ENCODE peak calls at places on chromosomes 4 and X, in seven cellular contexts. One of them, this sample, is unnamed. For H3K4me1, the result is how much of the 10 kb centered on the place peaks cover.

GRCh38 chrX:71128166-71128833 is 9.9 kb downstream of the MED12 start:
- DNase-seq in fibroblast of lung: peak
- DNase-seq in adrenal gland: peak
- DNase-seq in heart left ventricle: no peak
- DNase-seq in GM23248: peak
- DNase-seq in psoas muscle: no peak
- DNase-seq in tibial nerve: no peak
- DNase-seq in this sample: no peak

GRCh38 chr4:8334786-8335460 is 65.4 kb downstream of the HTRA3 start:
- DNase-seq in heart left ventricle: peak
- DNase-seq in tibial nerve: no peak
- DNase-seq in psoas muscle: no peak
- DNase-seq in fibroblast of lung: no peak
- DNase-seq in GM23248: no peak
- DNase-seq in adrenal gland: no peak
- DNase-seq in this sample: no peak

GRCh38 chr4:47704693-47705325 is 133.1 kb downstream of the CORIN start:
- DNase-seq in heart left ventricle: peak
- DNase-seq in tibial nerve: no peak
- DNase-seq in psoas muscle: no peak
- DNase-seq in GM23248: peak
- DNase-seq in adrenal gland: peak
- DNase-seq in fibroblast of lung: peak
- DNase-seq in this sample: peak

GRCh38 chrX:56746996-56747395 is 18.0 kb downstream of the NBDY start:
- DNase-seq in psoas muscle: no peak
- DNase-seq in adrenal gland: no peak
- DNase-seq in GM23248: no peak
- DNase-seq in tibial nerve: no peak
- DNase-seq in fibroblast of lung: no peak
- DNase-seq in heart left ventricle: no peak
- DNase-seq in this sample: no peak

GRCh38 chr4:24471623-24472510 is 112.5 kb downstream of the DHX15 start:
- DNase-seq in tibial nerve: peak
- DNase-seq in psoas muscle: peak
- DNase-seq in heart left ventricle: no peak
- DNase-seq in adrenal gland: peak
- DNase-seq in GM23248: peak
- DNase-seq in fibroblast of lung: peak
- DNase-seq in this sample: peak

GRCh38 chrX:32533848-32534247 is 677.5 kb downstream of the DMD start:
- DNase-seq in GM23248: no peak
- DNase-seq in heart left ventricle: no peak
- DNase-seq in tibial nerve: no peak
- DNase-seq in adrenal gland: no peak
- DNase-seq in fibroblast of lung: no peak
- DNase-seq in psoas muscle: no peak
- DNase-seq in this sample: no peak

GRCh38 chr4:157447195-157447594 is 226.7 kb downstream of the GRIA2 start:
- DNase-seq in fibroblast of lung: no peak
- DNase-seq in GM23248: no peak
- DNase-seq in psoas muscle: no peak
- DNase-seq in adrenal gland: no peak
- DNase-seq in tibial nerve: no peak
- DNase-seq in heart left ventricle: no peak
- DNase-seq in this sample: no peak

GRCh38 chr4:15893967-15894366 is 44.6 kb downstream of the FGFBP1 start:
- DNase-seq in GM23248: peak
- DNase-seq in fibroblast of lung: peak
- DNase-seq in heart left ventricle: no peak
- DNase-seq in adrenal gland: no peak
- DNase-seq in tibial nerve: peak
- DNase-seq in psoas muscle: no peak
- DNase-seq in this sample: no peak

GRCh38 chr4:123755655-123756054 is 359.1 kb downstream of the SPRY1 start:
- DNase-seq in adrenal gland: no peak
- DNase-seq in heart left ventricle: no peak
- DNase-seq in tibial nerve: no peak
- DNase-seq in psoas muscle: no peak
- DNase-seq in GM23248: no peak
- DNase-seq in fibroblast of lung: no peak
- DNase-seq in this sample: no peak

GRCh38 chrX:45775462-45775861 is 574.8 kb upstream of the DIPK2B start:
- DNase-seq in heart left ventricle: no peak
- DNase-seq in fibroblast of lung: peak
- DNase-seq in adrenal gland: no peak
- DNase-seq in tibial nerve: no peak
- DNase-seq in GM23248: peak
- DNase-seq in psoas muscle: no peak
- DNase-seq in this sample: no peak

GRCh38 chr4:156820931-156821330 is 150.7 kb downstream of the PDGFC start:
- DNase-seq in adrenal gland: no peak
- DNase-seq in heart left ventricle: no peak
- DNase-seq in tibial nerve: no peak
- DNase-seq in fibroblast of lung: peak
- DNase-seq in psoas muscle: no peak
- DNase-seq in GM23248: no peak
- DNase-seq in this sample: no peak

GRCh38 chr4:17332483-17332882 is 179.4 kb downstream of the QDPR start:
- DNase-seq in psoas muscle: no peak
- DNase-seq in tibial nerve: no peak
- DNase-seq in adrenal gland: no peak
- DNase-seq in fibroblast of lung: no peak
- DNase-seq in GM23248: no peak
- DNase-seq in heart left ventricle: no peak
- DNase-seq in this sample: no peak

GRCh38 chr4:153115322-153116100 is 88.7 kb upstream of the TRIM2 start:
- DNase-seq in adrenal gland: peak
- DNase-seq in psoas muscle: no peak
- DNase-seq in fibroblast of lung: peak
- DNase-seq in tibial nerve: no peak
- DNase-seq in GM23248: peak
- DNase-seq in heart left ventricle: peak
- DNase-seq in this sample: no peak

GRCh38 chr4:153114771-153115321 is 89.4 kb upstream of the TRIM2 start:
- DNase-seq in fibroblast of lung: peak
- DNase-seq in tibial nerve: no peak
- DNase-seq in psoas muscle: no peak
- DNase-seq in adrenal gland: no peak
- DNase-seq in GM23248: peak
- DNase-seq in heart left ventricle: no peak
- DNase-seq in this sample: no peak

GRCh38 chr4:153117554-153117953 is 86.7 kb upstream of the TRIM2 start:
- DNase-seq in tibial nerve: no peak
- DNase-seq in fibroblast of lung: no peak
- DNase-seq in adrenal gland: no peak
- DNase-seq in heart left ventricle: no peak
- DNase-seq in GM23248: no peak
- DNase-seq in psoas muscle: no peak
- DNase-seq in this sample: no peak

GRCh38 chr4:153116801-153117200 is 87.4 kb upstream of the TRIM2 start:
- DNase-seq in psoas muscle: no peak
- DNase-seq in fibroblast of lung: no peak
- DNase-seq in heart left ventricle: no peak
- DNase-seq in adrenal gland: no peak
- DNase-seq in GM23248: no peak
- DNase-seq in tibial nerve: no peak
- DNase-seq in this sample: no peak

GRCh38 chr4:153116101-153116680 is 88.1 kb upstream of the TRIM2 start:
- DNase-seq in psoas muscle: no peak
- DNase-seq in GM23248: no peak
- DNase-seq in tibial nerve: no peak
- DNase-seq in heart left ventricle: no peak
- DNase-seq in adrenal gland: no peak
- DNase-seq in fibroblast of lung: no peak
- DNase-seq in this sample: no peak
- H3K4me3 ChIP-seq in psoas muscle: peak
- H3K4me3 ChIP-seq in GM23248: peak
- H3K4me3 ChIP-seq in tibial nerve: peak
- H3K4me3 ChIP-seq in heart left ventricle: peak
- H3K4me3 ChIP-seq in adrenal gland: no peak
- H3K4me3 ChIP-seq in fibroblast of lung: no peak
- H3K4me3 ChIP-seq in this sample: no peak

GRCh38 chr4:153261431-153261830 is 57.2 kb downstream of the TRIM2 start:
- DNase-seq in psoas muscle: no peak
- DNase-seq in GM23248: peak
- DNase-seq in fibroblast of lung: no peak
- DNase-seq in adrenal gland: no peak
- DNase-seq in tibial nerve: no peak
- DNase-seq in heart left ventricle: no peak
- DNase-seq in this sample: no peak
- H3K4me1 ChIP-seq in psoas muscle: under half
- H3K4me1 ChIP-seq in GM23248: under half
- H3K4me1 ChIP-seq in fibroblast of lung: under half
- H3K4me1 ChIP-seq in adrenal gland: under half
- H3K4me1 ChIP-seq in tibial nerve: under half
- H3K4me1 ChIP-seq in heart left ventricle: under half
- H3K4me1 ChIP-seq in this sample: under half

GRCh38 chr4:185019451-185020292 is 1.4 kb downstream of the HELT start:
- DNase-seq in tibial nerve: no peak
- DNase-seq in psoas muscle: no peak
- DNase-seq in adrenal gland: no peak
- DNase-seq in GM23248: no peak
- DNase-seq in fibroblast of lung: no peak
- DNase-seq in heart left ventricle: no peak
- DNase-seq in this sample: no peak
- H3K4me3 ChIP-seq in tibial nerve: no peak
- H3K4me3 ChIP-seq in psoas muscle: peak
- H3K4me3 ChIP-seq in adrenal gland: no peak
- H3K4me3 ChIP-seq in GM23248: no peak
- H3K4me3 ChIP-seq in fibroblast of lung: no peak
- H3K4me3 ChIP-seq in heart left ventricle: peak
- H3K4me3 ChIP-seq in this sample: peak

GRCh38 chr4:122151982-122152698 is at the start of gene BLTP1:
- DNase-seq in psoas muscle: peak
- DNase-seq in GM23248: peak
- DNase-seq in fibroblast of lung: peak
- DNase-seq in heart left ventricle: peak
- DNase-seq in adrenal gland: peak
- DNase-seq in tibial nerve: peak
- DNase-seq in this sample: peak
- H3K4me1 ChIP-seq in psoas muscle: under half
- H3K4me1 ChIP-seq in GM23248: under half
- H3K4me1 ChIP-seq in fibroblast of lung: under half
- H3K4me1 ChIP-seq in heart left ventricle: under half
- H3K4me1 ChIP-seq in adrenal gland: under half
- H3K4me1 ChIP-seq in tibial nerve: under half
- H3K4me1 ChIP-seq in this sample: under half

GRCh38 chrX:133444952-133445831 is 29.9 kb upstream of the GPC4 start:
- DNase-seq in heart left ventricle: no peak
- DNase-seq in fibroblast of lung: peak
- DNase-seq in adrenal gland: no peak
- DNase-seq in tibial nerve: no peak
- DNase-seq in psoas muscle: no peak
- DNase-seq in GM23248: peak
- DNase-seq in this sample: no peak
- H3K4me3 ChIP-seq in heart left ventricle: peak
- H3K4me3 ChIP-seq in fibroblast of lung: no peak
- H3K4me3 ChIP-seq in adrenal gland: no peak
- H3K4me3 ChIP-seq in tibial nerve: no peak
- H3K4me3 ChIP-seq in psoas muscle: peak
- H3K4me3 ChIP-seq in GM23248: peak
- H3K4me3 ChIP-seq in this sample: peak

GRCh38 chr4:141011799-141012377 is 121.4 kb downstream of the RNF150 start:
- DNase-seq in GM23248: no peak
- DNase-seq in fibroblast of lung: no peak
- DNase-seq in adrenal gland: no peak
- DNase-seq in tibial nerve: no peak
- DNase-seq in psoas muscle: peak
- DNase-seq in heart left ventricle: peak
- DNase-seq in this sample: no peak
- H3K4me1 ChIP-seq in GM23248: under half
- H3K4me1 ChIP-seq in fibroblast of lung: under half
- H3K4me1 ChIP-seq in adrenal gland: under half
- H3K4me1 ChIP-seq in tibial nerve: under half
- H3K4me1 ChIP-seq in psoas muscle: under half
- H3K4me1 ChIP-seq in heart left ventricle: under half
- H3K4me1 ChIP-seq in this sample: under half

GRCh38 chr4:54806351-54806750 is 148.6 kb downstream of the KIT start:
- DNase-seq in heart left ventricle: no peak
- DNase-seq in tibial nerve: no peak
- DNase-seq in adrenal gland: no peak
- DNase-seq in GM23248: no peak
- DNase-seq in psoas muscle: no peak
- DNase-seq in fibroblast of lung: no peak
- DNase-seq in this sample: no peak

GRCh38 chr4:54802336-54802735 is 144.6 kb downstream of the KIT start:
- DNase-seq in adrenal gland: no peak
- DNase-seq in GM23248: peak
- DNase-seq in psoas muscle: no peak
- DNase-seq in tibial nerve: no peak
- DNase-seq in fibroblast of lung: no peak
- DNase-seq in heart left ventricle: no peak
- DNase-seq in this sample: no peak

DNA sequence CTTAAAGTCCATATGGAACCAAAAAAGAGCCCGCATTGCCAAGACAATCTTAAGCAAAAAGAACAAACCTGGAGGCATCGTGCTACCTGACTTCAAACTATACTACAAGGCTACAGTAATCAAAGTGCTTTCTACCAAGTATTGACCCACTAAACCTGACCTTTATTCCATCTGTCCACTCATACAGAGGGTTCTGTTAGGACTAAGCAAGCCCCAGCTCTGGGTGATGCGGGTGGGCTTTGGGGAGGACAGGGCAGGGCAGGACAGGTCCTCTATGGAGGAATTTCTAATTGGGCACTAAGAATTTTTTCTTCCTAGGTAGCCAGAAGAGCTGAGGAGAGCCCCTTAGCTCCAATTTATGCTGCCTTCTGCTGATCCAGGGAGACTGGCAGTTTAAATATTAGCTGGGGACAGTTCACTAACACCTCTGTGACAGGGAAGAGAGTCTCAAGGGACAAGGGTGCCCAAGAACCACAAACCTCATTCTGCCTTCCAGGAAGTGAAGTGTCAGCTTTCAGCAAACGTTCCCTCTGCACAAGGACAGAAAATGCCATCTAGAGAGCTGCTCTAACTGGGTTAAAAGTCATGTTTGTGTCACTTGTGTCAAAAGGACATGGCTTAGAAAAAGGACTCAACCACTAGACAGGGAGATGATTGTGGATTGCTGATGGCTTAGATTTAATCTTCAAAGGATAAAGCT is 143.2 kb downstream of the KIT start:
- DNase-seq in GM23248: no peak
- DNase-seq in heart left ventricle: peak
- DNase-seq in psoas muscle: no peak
- DNase-seq in fibroblast of lung: no peak
- DNase-seq in adrenal gland: no peak
- DNase-seq in tibial nerve: no peak
- DNase-seq in this sample: no peak
- H3K4me3 ChIP-seq in GM23248: no peak
- H3K4me3 ChIP-seq in heart left ventricle: no peak
- H3K4me3 ChIP-seq in psoas muscle: no peak
- H3K4me3 ChIP-seq in fibroblast of lung: no peak
- H3K4me3 ChIP-seq in adrenal gland: no peak
- H3K4me3 ChIP-seq in tibial nerve: no peak
- H3K4me3 ChIP-seq in this sample: no peak

DNA sequence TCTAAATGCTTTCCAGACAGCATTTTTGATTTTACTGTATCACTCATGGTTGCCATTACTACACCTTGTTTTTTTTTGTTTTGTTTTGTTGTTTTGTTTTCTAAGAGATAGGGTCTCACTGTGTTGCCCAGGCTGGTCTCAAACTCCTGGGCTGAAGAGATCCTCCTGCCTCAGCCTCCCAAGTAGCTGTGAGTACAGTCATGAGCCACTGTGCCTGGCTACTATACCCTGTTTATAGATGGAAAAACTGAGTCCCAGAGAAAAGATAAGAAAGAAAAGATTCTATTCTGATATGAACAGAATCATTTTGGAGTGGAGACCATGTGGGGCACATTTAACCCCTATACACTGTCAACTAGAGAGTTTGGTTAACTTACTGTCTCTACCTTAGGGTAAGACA is 20.0 kb downstream of the ADD1 start:
- DNase-seq in heart left ventricle: no peak
- DNase-seq in adrenal gland: no peak
- DNase-seq in psoas muscle: no peak
- DNase-seq in fibroblast of lung: no peak
- DNase-seq in GM23248: no peak
- DNase-seq in tibial nerve: no peak
- DNase-seq in this sample: no peak
- H3K4me1 ChIP-seq in heart left ventricle: half or more
- H3K4me1 ChIP-seq in adrenal gland: half or more
- H3K4me1 ChIP-seq in psoas muscle: half or more
- H3K4me1 ChIP-seq in fibroblast of lung: under half
- H3K4me1 ChIP-seq in GM23248: half or more
- H3K4me1 ChIP-seq in tibial nerve: under half
- H3K4me1 ChIP-seq in this sample: under half

This sample was measured in right cardiac atrium.